ENCODE peak calls at places on chromosomes 5 and 9, in four cellular contexts. One of them, this sample, is unnamed.

GRCh38 chr5:133287500-133287899 is 235.7 kb downstream of the HSPA4 start:
- DNase-seq in CD8-positive, alpha-beta T cell: peak; percentile 70
- DNase-seq in NCI-H2081: peak; percentile 1
- DNase-seq in activated T-cell treated with anti-CD3 and anti-CD28 coated beads for 1 hour: peak; percentile 26
- DNase-seq in this sample: no peak

GRCh38 chr5:140591747-140592372 is 27.2 kb downstream of the SLC35A4 start:
- DNase-seq in CD8-positive, alpha-beta T cell: no peak
- DNase-seq in NCI-H2081: no peak
- DNase-seq in activated T-cell treated with anti-CD3 and anti-CD28 coated beads for 1 hour: no peak
- DNase-seq in this sample: no peak

GRCh38 chr9:19660019-19660418 is 128.8 kb downstream of the SLC24A2 start:
- DNase-seq in CD8-positive, alpha-beta T cell: no peak
- DNase-seq in NCI-H2081: no peak
- DNase-seq in activated T-cell treated with anti-CD3 and anti-CD28 coated beads for 1 hour: no peak
- DNase-seq in this sample: no peak

GRCh38 chr5:140251527-140251973 is 51.4 kb downstream of the PFDN1 start:
- DNase-seq in CD8-positive, alpha-beta T cell: peak; percentile 54
- DNase-seq in NCI-H2081: no peak
- DNase-seq in activated T-cell treated with anti-CD3 and anti-CD28 coated beads for 1 hour: no peak
- DNase-seq in this sample: peak; percentile 36

GRCh38 chr9:38734831-38735230 is 14.9 kb upstream of the FAM240B start:
- DNase-seq in CD8-positive, alpha-beta T cell: no peak
- DNase-seq in NCI-H2081: no peak
- DNase-seq in activated T-cell treated with anti-CD3 and anti-CD28 coated beads for 1 hour: no peak
- DNase-seq in this sample: no peak

GRCh38 chr5:126358525-126358924 is 64.7 kb upstream of the GRAMD2B start:
- DNase-seq in CD8-positive, alpha-beta T cell: no peak
- DNase-seq in NCI-H2081: no peak
- DNase-seq in activated T-cell treated with anti-CD3 and anti-CD28 coated beads for 1 hour: no peak
- DNase-seq in this sample: peak; percentile 80

GRCh38 chr9:84207443-84208032 is 133.0 kb downstream of the SLC28A3 start:
- DNase-seq in CD8-positive, alpha-beta T cell: no peak
- DNase-seq in NCI-H2081: no peak
- DNase-seq in activated T-cell treated with anti-CD3 and anti-CD28 coated beads for 1 hour: no peak
- DNase-seq in this sample: no peak

GRCh38 chr5:116942622-116943021 is 368.0 kb upstream of the SEMA6A start:
- DNase-seq in CD8-positive, alpha-beta T cell: no peak
- DNase-seq in NCI-H2081: no peak
- DNase-seq in activated T-cell treated with anti-CD3 and anti-CD28 coated beads for 1 hour: no peak
- DNase-seq in this sample: no peak

GRCh38 chr5:134555223-134555790 is 29.8 kb downstream of the JADE2 start:
- DNase-seq in CD8-positive, alpha-beta T cell: no peak
- DNase-seq in NCI-H2081: no peak
- DNase-seq in activated T-cell treated with anti-CD3 and anti-CD28 coated beads for 1 hour: no peak
- DNase-seq in this sample: no peak

GRCh38 chr5:145943674-145944121 is 7.3 kb downstream of the SH3RF2 start:
- DNase-seq in CD8-positive, alpha-beta T cell: no peak
- DNase-seq in NCI-H2081: no peak
- DNase-seq in activated T-cell treated with anti-CD3 and anti-CD28 coated beads for 1 hour: no peak
- DNase-seq in this sample: no peak

GRCh38 chr9:113578877-113579269 is 115.3 kb downstream of the RGS3 start:
- DNase-seq in CD8-positive, alpha-beta T cell: peak; percentile 90
- DNase-seq in NCI-H2081: peak; percentile 4
- DNase-seq in activated T-cell treated with anti-CD3 and anti-CD28 coated beads for 1 hour: peak; percentile 71
- DNase-seq in this sample: peak; percentile 80

GRCh38 chr5:143145388-143145787 is 258.1 kb downstream of the NR3C1 start:
- DNase-seq in CD8-positive, alpha-beta T cell: no peak
- DNase-seq in NCI-H2081: no peak
- DNase-seq in activated T-cell treated with anti-CD3 and anti-CD28 coated beads for 1 hour: no peak
- DNase-seq in this sample: no peak

GRCh38 chr5:158755971-158756370 is 343.7 kb downstream of the EBF1 start:
- DNase-seq in CD8-positive, alpha-beta T cell: no peak
- DNase-seq in NCI-H2081: no peak
- DNase-seq in activated T-cell treated with anti-CD3 and anti-CD28 coated beads for 1 hour: no peak
- DNase-seq in this sample: no peak

This sample was measured in GM12864.